ENCODE peak calls at places on chromosomes 5 and 9, in nine cellular contexts. One of them, this sample, is unnamed.

GRCh38 chr5:148290271-148291195 is 21.7 kb upstream of the SPINK7 start:
- DNase-seq in naive B cell: no peak
- DNase-seq in effector memory CD4-positive, alpha-beta T cell: no peak
- DNase-seq in HT1080: no peak
- DNase-seq in C1 segment of cervical spinal cord: peak; percentile 1
- DNase-seq in cardiac muscle cell: peak; percentile 42
- DNase-seq in PC-9: no peak
- DNase-seq in foreskin fibroblast: no peak
- DNase-seq in WTC11: peak; percentile 14
- DNase-seq in this sample: peak; percentile 3

GRCh38 chr9:92666236-92666635 is 3.7 kb downstream of the IPPK start:
- DNase-seq in WTC11: no peak
- DNase-seq in cardiac muscle cell: no peak
- DNase-seq in effector memory CD4-positive, alpha-beta T cell: no peak
- DNase-seq in PC-9: no peak
- DNase-seq in HT1080: no peak
- DNase-seq in foreskin fibroblast: no peak
- DNase-seq in C1 segment of cervical spinal cord: no peak
- DNase-seq in naive B cell: no peak
- DNase-seq in this sample: no peak

GRCh38 chr5:52896524-52897237 is 92.5 kb upstream of the ITGA2 start:
- DNase-seq in C1 segment of cervical spinal cord: no peak
- DNase-seq in naive B cell: no peak
- DNase-seq in cardiac muscle cell: peak; percentile 64
- DNase-seq in effector memory CD4-positive, alpha-beta T cell: no peak
- DNase-seq in HT1080: no peak
- DNase-seq in PC-9: no peak
- DNase-seq in WTC11: no peak
- DNase-seq in foreskin fibroblast: no peak
- DNase-seq in this sample: peak; percentile 82

GRCh38 chr9:133775951-133776905 is 38.1 kb upstream of the SARDH start:
- DNase-seq in cardiac muscle cell: no peak
- DNase-seq in naive B cell: no peak
- DNase-seq in PC-9: no peak
- DNase-seq in C1 segment of cervical spinal cord: no peak
- DNase-seq in HT1080: no peak
- DNase-seq in foreskin fibroblast: no peak
- DNase-seq in WTC11: no peak
- DNase-seq in effector memory CD4-positive, alpha-beta T cell: no peak
- DNase-seq in this sample: no peak

GRCh38 chr5:34497031-34497808 is 158.9 kb upstream of the RAI14 start:
- DNase-seq in HT1080: no peak
- DNase-seq in C1 segment of cervical spinal cord: peak; percentile 37
- DNase-seq in PC-9: no peak
- DNase-seq in foreskin fibroblast: no peak
- DNase-seq in effector memory CD4-positive, alpha-beta T cell: no peak
- DNase-seq in cardiac muscle cell: peak; percentile 41
- DNase-seq in naive B cell: no peak
- DNase-seq in WTC11: no peak
- DNase-seq in this sample: peak; percentile 64

GRCh38 chr5:55568629-55569512 is 34.1 kb upstream of the PLPP1 start:
- DNase-seq in foreskin fibroblast: no peak
- DNase-seq in cardiac muscle cell: no peak
- DNase-seq in WTC11: no peak
- DNase-seq in PC-9: no peak
- DNase-seq in naive B cell: no peak
- DNase-seq in effector memory CD4-positive, alpha-beta T cell: no peak
- DNase-seq in HT1080: no peak
- DNase-seq in C1 segment of cervical spinal cord: no peak
- DNase-seq in this sample: peak; percentile 85

GRCh38 chr9:96686638-96687335 is 31.7 kb upstream of the PRXL2C start:
- DNase-seq in C1 segment of cervical spinal cord: peak; percentile 79
- DNase-seq in foreskin fibroblast: peak; percentile 57
- DNase-seq in naive B cell: peak; percentile 89
- DNase-seq in cardiac muscle cell: peak; percentile 89
- DNase-seq in HT1080: no peak
- DNase-seq in WTC11: peak; percentile 89
- DNase-seq in effector memory CD4-positive, alpha-beta T cell: peak; percentile 67
- DNase-seq in PC-9: peak; percentile 53
- DNase-seq in this sample: peak; percentile 73

GRCh38 chr9:137396227-137396626 is 26.7 kb downstream of the EXD3 start:
- DNase-seq in HT1080: no peak
- DNase-seq in naive B cell: no peak
- DNase-seq in PC-9: peak; percentile 71
- DNase-seq in WTC11: no peak
- DNase-seq in foreskin fibroblast: peak; percentile 37
- DNase-seq in cardiac muscle cell: peak; percentile 96
- DNase-seq in effector memory CD4-positive, alpha-beta T cell: no peak
- DNase-seq in C1 segment of cervical spinal cord: no peak
- DNase-seq in this sample: peak; percentile 46

GRCh38 chr5:151082976-151083651 is 2.3 kb upstream of the TNIP1 start:
- DNase-seq in WTC11: no peak
- DNase-seq in cardiac muscle cell: no peak
- DNase-seq in HT1080: peak; percentile 66
- DNase-seq in foreskin fibroblast: no peak
- DNase-seq in effector memory CD4-positive, alpha-beta T cell: peak; percentile 76
- DNase-seq in C1 segment of cervical spinal cord: no peak
- DNase-seq in PC-9: peak; percentile 88
- DNase-seq in naive B cell: no peak
- DNase-seq in this sample: no peak

GRCh38 chr5:15995206-15996052 is 184.2 kb downstream of the MARCHF11 start:
- DNase-seq in HT1080: peak; percentile 65
- DNase-seq in foreskin fibroblast: peak; percentile 10
- DNase-seq in effector memory CD4-positive, alpha-beta T cell: no peak
- DNase-seq in cardiac muscle cell: peak; percentile 64
- DNase-seq in PC-9: no peak
- DNase-seq in C1 segment of cervical spinal cord: no peak
- DNase-seq in WTC11: peak; percentile 12
- DNase-seq in naive B cell: no peak
- DNase-seq in this sample: peak; percentile 49